ENCODE peak calls at places on chromosomes 6 and 20, in ten cellular contexts. B is mammary epithelial cell; O is mesenchymal stem cell; U is suprapubic skin; Y is psoas muscle; X is A549; D is small intestine; S is body of pancreas; V is CD8-positive, alpha-beta memory T cell; G is GM23338. F is an unnamed sample.

GRCh38 chr6:6893701-6894100 is 214.1 kb upstream of the RREB1 start:
- DNase-seq in B (peak), O (no peak), U (no peak), Y (no peak), X (no peak), D (no peak), S (no peak), V (no peak), G (no peak), F (no peak)

GRCh38 chr6:63598251-63599036 is 26.2 kb downstream of the LOC128125822 start:
- DNase-seq in B (peak), O (peak), U (peak), Y (peak), X (peak), D (peak), S (peak), V (peak), G (peak), F (peak)

GRCh38 chr6:153947817-153948447 is 91.1 kb upstream of the OPRM1 start:
- DNase-seq in B (peak), O (peak), U (no peak), Y (no peak), X (no peak), D (peak), S (peak), V (no peak), G (peak), F (no peak)

GRCh38 chr20:58839474-58839874 is 11.2 kb downstream of the GNAS-AS1 start:
- DNase-seq in B (peak), O (no peak), U (no peak), Y (no peak), X (peak), D (no peak), S (peak), V (no peak), G (peak), F (no peak)

GRCh38 chr6:17207281-17207680 is 73.9 kb upstream of the RBM24 start:
- DNase-seq in B (no peak), O (no peak), U (no peak), Y (no peak), X (no peak), D (no peak), S (no peak), V (no peak), G (no peak), F (no peak)

GRCh38 chr6:124441430-124441829 is 520.8 kb upstream of the RNF217 start:
- DNase-seq in B (no peak), O (no peak), U (no peak), Y (no peak), X (no peak), D (no peak), S (no peak), V (no peak), G (no peak), F (no peak)

GRCh38 chr20:52231230-52231746 is 39.7 kb upstream of the ZFP64 start:
- DNase-seq in B (no peak), O (no peak), U (no peak), Y (no peak), X (peak), D (peak), S (no peak), V (no peak), G (no peak), F (no peak)

GRCh38 chr6:131470549-131470948 is 102.5 kb upstream of the ARG1 start:
- DNase-seq in B (no peak), O (no peak), U (no peak), Y (no peak), X (no peak), D (no peak), S (no peak), V (no peak), G (no peak), F (no peak)

GRCh38 chr6:20169786-20170185 is 42.5 kb downstream of the MBOAT1 start:
- DNase-seq in B (no peak), O (no peak), U (no peak), Y (no peak), X (no peak), D (no peak), S (no peak), V (no peak), G (no peak), F (no peak)

GRCh38 chr20:64029293-64030117 is 6.5 kb upstream of the C20orf204 start:
- DNase-seq in B (no peak), O (no peak), U (no peak), Y (no peak), X (no peak), D (no peak), S (no peak), V (no peak), G (no peak), F (no peak)

GRCh38 chr6:167649486-167649885 is 177.2 kb upstream of the AFDN start:
- DNase-seq in B (no peak), O (no peak), U (peak), Y (no peak), X (no peak), D (no peak), S (no peak), V (no peak), G (no peak), F (no peak)

GRCh38 chr6:21596379-21597242 is 3.1 kb downstream of the SOX4 start:
- DNase-seq in B (peak), O (peak), U (peak), Y (peak), X (peak), D (peak), S (peak), V (peak), G (peak), F (peak)

GRCh38 chr20:21089421-21089820 is 16.7 kb downstream of the LINC00237 start:
- DNase-seq in B (peak), O (no peak), U (no peak), Y (no peak), X (no peak), D (no peak), S (no peak), V (no peak), G (no peak), F (no peak)

GRCh38 chr6:100134703-100135102 is 140.7 kb upstream of the MCHR2 start:
- DNase-seq in B (peak), O (peak), U (no peak), Y (no peak), X (no peak), D (no peak), S (no peak), V (no peak), G (no peak), F (peak)

GRCh38 chr20:59571591-59572314 is 32.6 kb upstream of the PHACTR3 start:
- DNase-seq in B (peak), O (no peak), U (peak), Y (peak), X (peak), D (peak), S (peak), V (peak), G (peak), F (no peak)

GRCh38 chr6:130852844-130853554 is 25.8 kb downstream of the SMLR1 start:
- DNase-seq in B (no peak), O (no peak), U (no peak), Y (no peak), X (no peak), D (no peak), S (no peak), V (no peak), G (no peak), F (peak)

GRCh38 chr20:36543187-36544133 is 2.1 kb downstream of the MYL9 start:
- DNase-seq in B (no peak), O (peak), U (peak), Y (peak), X (no peak), D (peak), S (peak), V (no peak), G (no peak), F (no peak)

GRCh38 chr6:31578461-31579118 is 3.2 kb downstream of the TNF start:
- DNase-seq in B (peak), O (peak), U (no peak), Y (no peak), X (no peak), D (no peak), S (peak), V (no peak), G (peak), F (peak)

GRCh38 chr20:41149679-41150131 is 12.4 kb downstream of the PLCG1 start:
- DNase-seq in B (peak), O (peak), U (no peak), Y (peak), X (no peak), D (peak), S (no peak), V (no peak), G (no peak), F (peak)

GRCh38 chr20:8293791-8294190 is 161.7 kb downstream of the PLCB1 start:
- DNase-seq in B (no peak), O (no peak), U (no peak), Y (no peak), X (no peak), D (no peak), S (no peak), V (no peak), G (no peak), F (no peak)

GRCh38 chr6:2797564-2798014 is 32.4 kb downstream of the WRNIP1 start:
- DNase-seq in B (no peak), O (no peak), U (no peak), Y (no peak), X (no peak), D (peak), S (peak), V (no peak), G (no peak), F (no peak)
- H3K27ac ChIP-seq in B (no peak), O (no peak), U (no peak), Y (no peak), X (no peak), D (no peak), S (peak), V (no peak), G (no peak), F (no peak)

GRCh38 chr6:117550078-117550600 is 52.2 kb downstream of the GOPC start:
- DNase-seq in B (peak), O (no peak), U (no peak), Y (no peak), X (no peak), D (no peak), S (no peak), V (no peak), G (no peak), F (peak)
- H3K27ac ChIP-seq in B (no peak), O (peak), U (no peak), Y (no peak), X (peak), D (no peak), S (no peak), V (no peak), G (no peak), F (no peak)

DNA sequence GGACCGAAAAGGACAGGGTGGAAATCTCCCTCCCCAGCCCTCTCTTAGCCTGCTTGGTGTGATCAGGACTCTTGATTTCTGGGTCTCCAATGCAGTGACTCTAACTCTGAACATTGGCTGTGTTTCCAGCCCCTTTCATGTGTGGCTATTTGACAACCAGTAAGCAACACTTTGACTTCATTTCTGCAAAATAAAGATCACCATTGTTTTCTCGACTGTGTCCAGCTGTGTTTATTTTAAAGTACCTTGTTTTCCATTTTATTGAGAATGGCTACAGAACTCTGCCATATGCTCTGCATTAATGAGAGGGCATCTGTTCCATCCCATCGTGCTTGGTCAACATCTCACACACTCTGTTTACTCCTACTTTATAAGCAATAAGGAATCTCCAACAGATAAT is 60.9 kb upstream of the TAGAP start:
- DNase-seq in B (no peak), O (no peak), U (no peak), Y (no peak), X (no peak), D (no peak), S (no peak), V (no peak), G (no peak), F (no peak)
- H3K27ac ChIP-seq in B (no peak), O (no peak), U (no peak), Y (no peak), X (no peak), D (no peak), S (no peak), V (no peak), G (no peak), F (no peak)

DNA sequence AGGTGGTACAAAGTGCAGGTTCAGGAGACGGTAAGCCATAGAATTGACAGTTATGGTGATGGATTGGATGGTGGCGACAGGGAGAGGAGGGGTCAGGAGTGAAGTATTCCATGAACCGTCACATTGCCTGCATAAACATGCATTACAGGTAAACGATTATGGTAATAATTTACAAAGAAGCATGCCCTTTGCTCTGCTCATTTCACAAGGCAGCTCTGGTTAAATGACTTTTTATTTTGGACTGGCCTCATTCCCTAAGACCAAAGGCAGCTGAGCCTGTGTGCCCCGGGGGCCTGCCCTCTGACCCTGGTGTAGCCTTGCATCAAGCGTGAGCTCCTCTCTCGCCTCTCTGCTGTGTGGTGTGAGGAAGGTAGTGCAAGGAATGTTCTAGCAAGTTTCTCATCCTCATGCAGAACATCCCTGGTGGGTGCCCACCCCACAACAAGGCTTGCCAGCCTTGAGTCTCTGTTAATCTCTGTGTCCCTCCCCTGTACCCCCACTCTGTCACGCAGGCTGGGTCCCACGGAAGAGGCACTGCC is 59.0 kb downstream of the PPP1R14C start:
- DNase-seq in B (no peak), O (no peak), U (no peak), Y (no peak), X (no peak), D (peak), S (no peak), V (no peak), G (no peak), F (no peak)
- H3K27ac ChIP-seq in B (peak), O (no peak), U (peak), Y (no peak), X (no peak), D (peak), S (no peak), V (no peak), G (no peak), F (peak)

GRCh38 chr20:12764053-12764452 is 244.7 kb upstream of the SPTLC3 start:
- DNase-seq in B (no peak), O (no peak), U (no peak), Y (no peak), X (no peak), D (no peak), S (no peak), V (no peak), G (peak), F (no peak)

GRCh38 chr20:12762725-12763124 is 246.0 kb upstream of the SPTLC3 start:
- DNase-seq in B (peak), O (no peak), U (no peak), Y (no peak), X (no peak), D (no peak), S (peak), V (no peak), G (peak), F (no peak)
- H3K27ac ChIP-seq in B (no peak), O (no peak), U (no peak), Y (no peak), X (no peak), D (no peak), S (no peak), V (no peak), G (peak), F (no peak)

DNA sequence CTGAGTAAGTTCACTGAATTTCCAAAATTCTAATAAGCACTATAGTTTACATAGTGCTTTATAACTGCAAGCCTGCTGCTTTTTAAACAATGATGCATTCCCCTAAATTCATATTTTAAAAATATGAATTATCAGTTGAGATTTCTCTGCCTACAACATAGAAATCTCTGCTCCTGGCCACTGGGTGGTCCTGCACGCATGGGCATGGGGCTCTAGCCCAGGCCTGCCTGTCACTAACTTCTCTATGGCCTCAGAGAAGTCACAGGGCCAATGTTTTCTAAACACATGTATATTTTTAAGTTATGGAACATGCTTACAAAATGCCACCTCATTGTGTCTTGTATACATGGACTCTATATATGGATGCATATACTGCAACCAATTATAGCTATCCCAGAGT is 211.0 kb downstream of the FOXC1 start:
- DNase-seq in B (no peak), O (no peak), U (no peak), Y (no peak), X (no peak), D (no peak), S (no peak), V (no peak), G (no peak), F (no peak)
- H3K27ac ChIP-seq in B (no peak), O (no peak), U (no peak), Y (no peak), X (no peak), D (no peak), S (peak), V (no peak), G (no peak), F (no peak)

GRCh38 chr6:150568560-150568959 is 31.1 kb upstream of the PLEKHG1 start:
- DNase-seq in B (no peak), O (no peak), U (no peak), Y (no peak), X (no peak), D (no peak), S (no peak), V (no peak), G (no peak), F (no peak)
- H3K27ac ChIP-seq in B (no peak), O (no peak), U (no peak), Y (no peak), X (no peak), D (no peak), S (no peak), V (no peak), G (no peak), F (no peak)

DNA sequence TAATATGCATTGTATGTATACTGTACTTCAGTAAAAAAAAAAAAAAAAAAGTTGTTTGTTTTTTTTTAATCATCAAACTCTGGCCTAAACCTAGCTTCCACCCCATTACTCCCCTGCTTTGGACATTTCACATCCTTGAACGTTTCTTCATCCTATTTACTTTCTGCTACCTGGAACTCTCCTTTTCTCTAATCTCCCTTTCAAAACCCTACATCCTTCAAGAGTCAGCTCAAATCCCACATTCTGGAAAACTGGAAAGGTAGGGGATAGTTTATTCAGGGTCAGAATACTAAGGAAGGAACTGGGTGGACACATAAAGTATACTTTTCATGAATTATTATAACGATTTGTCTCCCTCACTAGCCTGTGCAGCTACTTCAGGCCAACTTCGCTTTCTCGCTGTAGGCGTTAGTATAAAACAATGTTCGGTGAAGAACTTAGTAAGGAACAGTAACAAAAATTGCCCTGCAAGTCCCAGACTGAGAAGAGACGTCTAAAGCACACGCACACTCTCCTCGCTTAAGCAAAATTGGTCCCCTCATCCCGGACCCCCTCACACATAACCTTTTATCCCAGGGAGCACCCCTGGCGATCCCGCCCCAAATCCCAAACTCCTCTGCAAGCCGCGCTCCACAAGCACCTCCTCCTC is 775 bp downstream of the PIGU start:
- DNase-seq in B (no peak), O (no peak), U (no peak), Y (no peak), X (no peak), D (no peak), S (no peak), V (no peak), G (no peak), F (no peak)
- H3K27ac ChIP-seq in B (peak), O (peak), U (peak), Y (peak), X (peak), D (peak), S (peak), V (peak), G (peak), F (no peak)

F was measured in foreskin keratinocyte.